ENCODE peak calls at places on chromosomes 3 and 15, in eight cellular contexts. I is MCF 10A; F is left colon; H is fibroblast of gingiva; B is body of pancreas; J is stimulated activated naive CD4-positive, alpha-beta T cell; O is B cell; R is NT2/D1. Q is an unnamed sample.

GRCh38 chr3:183229177-183229576 is 23.9 kb upstream of the B3GNT5 start:
- DNase-seq in I (no peak), F (no peak), H (no peak), B (no peak), J (no peak), O (no peak), R (no peak), Q (no peak)

GRCh38 chr15:63601727-63602185 is 4.6 kb downstream of the FBXL22 start:
- DNase-seq in I (no peak), F (peak; percentile 77), H (no peak), B (peak; percentile 39), J (peak; percentile 29), O (no peak), R (no peak), Q (peak; percentile 21)

GRCh38 chr15:78695849-78696248 is 54.8 kb upstream of the CHRNB4 start:
- DNase-seq in I (no peak), F (no peak), H (no peak), B (peak; percentile 59), J (no peak), O (no peak), R (no peak), Q (no peak)

GRCh38 chr3:38616658-38617057 is 32.8 kb downstream of the SCN5A start:
- DNase-seq in I (no peak), F (no peak), H (no peak), B (no peak), J (no peak), O (no peak), R (no peak), Q (no peak)

GRCh38 chr3:14300721-14301377 is 101.6 kb upstream of the SLC6A6 start:
- DNase-seq in I (no peak), F (no peak), H (peak; percentile 10), B (no peak), J (no peak), O (no peak), R (no peak), Q (no peak)

GRCh38 chr3:144104146-144104545 is 132.5 kb downstream of the DIPK2A start:
- DNase-seq in I (no peak), F (no peak), H (no peak), B (no peak), J (no peak), O (no peak), R (no peak), Q (no peak)

GRCh38 chr15:78415284-78415683 is 22.7 kb upstream of the IREB2 start:
- DNase-seq in I (peak; percentile 44), F (no peak), H (peak; percentile 14), B (no peak), J (no peak), O (no peak), R (no peak), Q (peak; percentile 39)

GRCh38 chr3:30658328-30659052 is 52.1 kb downstream of the TGFBR2 start:
- DNase-seq in I (peak; percentile 46), F (no peak), H (peak; percentile 68), B (no peak), J (peak; percentile 85), O (peak; percentile 71), R (no peak), Q (peak; percentile 61)

GRCh38 chr3:108780235-108780634 is 23.0 kb upstream of the RETNLB start:
- DNase-seq in I (no peak), F (no peak), H (no peak), B (no peak), J (peak; percentile 16), O (no peak), R (no peak), Q (no peak)

GRCh38 chr3:192883512-192883911 is 34.1 kb downstream of the MB21D2 start:
- DNase-seq in I (no peak), F (no peak), H (no peak), B (no peak), J (no peak), O (no peak), R (no peak), Q (peak; percentile 77)

Q was measured in M059J.